ENCODE peak calls at places on chromosomes 7 and 10, in five cellular contexts. One of them, this sample, is unnamed.

GRCh38 chr10:30182191-30183075 is 123.0 kb upstream of the JCAD start:
- DNase-seq in T-cell: no peak
- DNase-seq in D341Med: no peak
- DNase-seq in Right ventricle myocardium superior: no peak
- DNase-seq in dorsolateral prefrontal cortex: no peak
- DNase-seq in this sample: no peak

GRCh38 chr7:157494506-157495176 is 157.8 kb downstream of the DNAJB6 start:
- DNase-seq in T-cell: no peak
- DNase-seq in D341Med: no peak
- DNase-seq in dorsolateral prefrontal cortex: no peak
- DNase-seq in Right ventricle myocardium superior: peak
- DNase-seq in this sample: no peak

GRCh38 chr7:39702133-39702532 is 78.8 kb downstream of the RALA start:
- DNase-seq in Right ventricle myocardium superior: no peak
- DNase-seq in D341Med: no peak
- DNase-seq in T-cell: no peak
- DNase-seq in dorsolateral prefrontal cortex: no peak
- DNase-seq in this sample: no peak

GRCh38 chr10:35640951-35641429 is 1.1 kb downstream of the FZD8 start:
- DNase-seq in T-cell: no peak
- DNase-seq in Right ventricle myocardium superior: peak
- DNase-seq in dorsolateral prefrontal cortex: peak
- DNase-seq in D341Med: peak
- DNase-seq in this sample: peak

GRCh38 chr10:101007915-101008822 is 8.6 kb downstream of the LZTS2 start:
- DNase-seq in T-cell: no peak
- DNase-seq in Right ventricle myocardium superior: no peak
- DNase-seq in D341Med: no peak
- DNase-seq in dorsolateral prefrontal cortex: no peak
- DNase-seq in this sample: no peak

GRCh38 chr7:130901209-130901783 is 167.3 kb upstream of the KLF14 start:
- DNase-seq in Right ventricle myocardium superior: peak
- DNase-seq in T-cell: no peak
- DNase-seq in D341Med: no peak
- DNase-seq in dorsolateral prefrontal cortex: peak
- DNase-seq in this sample: no peak

GRCh38 chr10:11758527-11759236 is 16.5 kb downstream of the ECHDC3 start:
- DNase-seq in Right ventricle myocardium superior: no peak
- DNase-seq in dorsolateral prefrontal cortex: no peak
- DNase-seq in T-cell: no peak
- DNase-seq in D341Med: no peak
- DNase-seq in this sample: no peak

GRCh38 chr10:79274279-79275104 is 72.8 kb upstream of the PPIF start:
- DNase-seq in T-cell: no peak
- DNase-seq in dorsolateral prefrontal cortex: peak
- DNase-seq in Right ventricle myocardium superior: peak
- DNase-seq in D341Med: peak
- DNase-seq in this sample: no peak

GRCh38 chr7:88337556-88337955 is 30.9 kb upstream of the STEAP4 start:
- DNase-seq in D341Med: no peak
- DNase-seq in T-cell: no peak
- DNase-seq in dorsolateral prefrontal cortex: no peak
- DNase-seq in Right ventricle myocardium superior: no peak
- DNase-seq in this sample: no peak

GRCh38 chr10:117720931-117721826 is 178.6 kb downstream of the EMX2 start:
- DNase-seq in Right ventricle myocardium superior: no peak
- DNase-seq in T-cell: no peak
- DNase-seq in dorsolateral prefrontal cortex: no peak
- DNase-seq in D341Med: peak
- DNase-seq in this sample: no peak